ENCODE peak calls at places on chromosomes 7 and 10, in four cellular contexts. J, Q, K and M are unnamed samples.

GRCh38 chr10:121168513-121169216 is 317.5 kb downstream of the WDR11 start:
- DNase-seq in J (no peak), Q (no peak), K (no peak), M (no peak)

GRCh38 chr7:85055906-85056305 is 130.9 kb downstream of the SEMA3D start:
- DNase-seq in J (no peak), Q (no peak), K (no peak), M (no peak)

GRCh38 chr7:102040569-102040968 is 223.1 kb downstream of the CUX1 start:
- DNase-seq in J (no peak), Q (no peak), K (no peak), M (no peak)

GRCh38 chr10:78650122-78650521 is 418.6 kb upstream of the ZMIZ1 start:
- DNase-seq in J (no peak), Q (no peak), K (no peak), M (peak)

GRCh38 chr7:39950473-39951155 is 558 bp downstream of the CDK13 start:
- DNase-seq in J (peak), Q (peak), K (no peak), M (peak)

GRCh38 chr10:75001715-75002350 is 109.6 kb upstream of the SAMD8 start:
- DNase-seq in J (no peak), Q (no peak), K (no peak), M (no peak)

GRCh38 chr10:70559861-70560260 is 42.7 kb downstream of the PRF1 start:
- DNase-seq in J (no peak), Q (no peak), K (no peak), M (no peak)

GRCh38 chr7:30907527-30908267 is 4.0 kb upstream of the AQP1 start:
- DNase-seq in J (no peak), Q (no peak), K (no peak), M (no peak)

GRCh38 chr7:71327946-71328345 is 196.0 kb downstream of the GALNT17 start:
- DNase-seq in J (no peak), Q (no peak), K (no peak), M (no peak)

GRCh38 chr7:76106893-76107292 is 59.0 kb downstream of the MDH2 start:
- DNase-seq in J (no peak), Q (no peak), K (no peak), M (no peak)

GRCh38 chr10:67668448-67668847 is 27.5 kb downstream of the CTNNA3 start:
- DNase-seq in J (no peak), Q (peak), K (no peak), M (peak)

GRCh38 chr7:50389961-50390360 is 60.2 kb downstream of the FIGNL1 start:
- DNase-seq in J (no peak), Q (no peak), K (no peak), M (no peak)

GRCh38 chr10:122981066-122981464 is 864 bp downstream of the PSTK start:
- DNase-seq in J (peak), Q (peak), K (no peak), M (peak)

GRCh38 chr7:6389728-6390127 is 58.0 kb downstream of the DAGLB start:
- DNase-seq in J (no peak), Q (no peak), K (no peak), M (no peak)

GRCh38 chr10:4883079-4883739 is 57.2 kb downstream of the AKR1E2 start:
- DNase-seq in J (peak), Q (no peak), K (no peak), M (peak)

GRCh38 chr7:43038229-43038628 is 74.2 kb upstream of the HECW1 start:
- DNase-seq in J (no peak), Q (no peak), K (no peak), M (peak)

GRCh38 chr7:37150180-37150579 is 298.5 kb downstream of the ELMO1 start:
- DNase-seq in J (no peak), Q (no peak), K (no peak), M (no peak)

GRCh38 chr10:72260588-72261322 is 13.0 kb upstream of the DDIT4 start:
- DNase-seq in J (peak), Q (peak), K (peak), M (peak)

GRCh38 chr7:150949564-150949963 is 28.6 kb downstream of the KCNH2 start:
- DNase-seq in J (no peak), Q (no peak), K (no peak), M (no peak)

GRCh38 chr10:1363466-1364121 is 307.4 kb downstream of the WDR37 start:
- DNase-seq in J (no peak), Q (no peak), K (no peak), M (no peak)

GRCh38 chr7:130838738-130839137 is 104.7 kb upstream of the KLF14 start:
- DNase-seq in J (no peak), Q (peak), K (peak), M (peak)

GRCh38 chr7:102253076-102253972 is 33.3 kb upstream of the SH2B2 start:
- DNase-seq in J (no peak), Q (no peak), K (no peak), M (no peak)

GRCh38 chr7:45881759-45882464 is 6.4 kb upstream of the IGFBP1 start:
- DNase-seq in J (no peak), Q (no peak), K (no peak), M (peak)

GRCh38 chr7:104956753-104957450 is 57.1 kb upstream of the KMT2E start:
- DNase-seq in J (no peak), Q (no peak), K (peak), M (peak)

GRCh38 chr7:50068026-50068425 is 25.0 kb downstream of the ZPBP start:
- DNase-seq in J (no peak), Q (no peak), K (no peak), M (no peak)

GRCh38 chr10:125263551-125263950 is 103.2 kb upstream of the CTBP2 start:
- DNase-seq in J (no peak), Q (no peak), K (no peak), M (peak)

GRCh38 chr7:157551325-157552070 is 214.7 kb downstream of the DNAJB6 start:
- DNase-seq in J (no peak), Q (no peak), K (no peak), M (no peak)

DNA sequence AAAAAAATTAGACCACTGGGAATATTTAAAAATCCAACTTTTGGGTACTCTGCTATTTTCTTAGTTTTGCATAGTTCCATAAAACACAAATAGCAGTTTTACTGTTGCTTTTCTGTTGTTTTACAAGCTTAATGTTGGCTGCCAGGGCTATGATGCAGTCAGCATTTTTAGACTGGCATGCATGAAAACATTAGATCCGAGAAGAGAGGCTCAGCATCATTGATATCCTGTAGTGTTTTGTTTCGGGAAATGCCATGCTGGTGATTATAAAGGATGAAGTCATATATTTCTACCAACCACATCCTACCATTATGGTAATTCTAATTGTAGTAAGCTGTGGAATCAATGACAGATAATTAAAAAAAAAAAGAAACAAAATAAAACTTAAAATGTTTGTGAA is 104.6 kb downstream of the MBL2 start:
- DNase-seq in J (no peak), Q (peak), K (no peak), M (no peak)
- TF ChIP-seq FOS in J (no peak), Q (peak), K (no peak), M (no peak)

GRCh38 chr10:57921140-57921539 is 346.6 kb downstream of the IPMK start:
- DNase-seq in J (no peak), Q (no peak), K (no peak), M (no peak)
- TF ChIP-seq FOS in J (no peak), Q (no peak), K (no peak), M (no peak)

DNA sequence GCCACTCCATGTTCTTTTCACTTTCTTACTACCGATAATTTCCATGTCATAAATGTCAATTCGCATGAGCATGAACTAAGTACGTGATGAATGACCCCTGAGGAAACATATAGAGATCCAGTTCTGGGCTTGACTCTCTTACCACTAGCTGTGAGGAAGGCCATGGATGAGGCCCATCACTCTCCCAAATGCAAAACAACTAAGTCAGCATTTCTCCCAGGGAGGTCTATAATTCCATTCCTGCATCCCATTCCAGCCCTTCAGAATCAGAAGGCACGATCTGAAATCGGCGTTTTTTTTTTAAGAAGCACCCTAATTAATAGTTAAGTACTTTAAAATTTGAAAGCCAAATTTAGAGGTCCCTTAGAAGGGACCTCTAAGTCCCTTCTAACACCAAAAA is 116.5 kb downstream of the CABCOCO1 start:
- DNase-seq in J (no peak), Q (no peak), K (no peak), M (no peak)
- TF ChIP-seq FOS in J (no peak), Q (no peak), K (no peak), M (no peak)

DNA sequence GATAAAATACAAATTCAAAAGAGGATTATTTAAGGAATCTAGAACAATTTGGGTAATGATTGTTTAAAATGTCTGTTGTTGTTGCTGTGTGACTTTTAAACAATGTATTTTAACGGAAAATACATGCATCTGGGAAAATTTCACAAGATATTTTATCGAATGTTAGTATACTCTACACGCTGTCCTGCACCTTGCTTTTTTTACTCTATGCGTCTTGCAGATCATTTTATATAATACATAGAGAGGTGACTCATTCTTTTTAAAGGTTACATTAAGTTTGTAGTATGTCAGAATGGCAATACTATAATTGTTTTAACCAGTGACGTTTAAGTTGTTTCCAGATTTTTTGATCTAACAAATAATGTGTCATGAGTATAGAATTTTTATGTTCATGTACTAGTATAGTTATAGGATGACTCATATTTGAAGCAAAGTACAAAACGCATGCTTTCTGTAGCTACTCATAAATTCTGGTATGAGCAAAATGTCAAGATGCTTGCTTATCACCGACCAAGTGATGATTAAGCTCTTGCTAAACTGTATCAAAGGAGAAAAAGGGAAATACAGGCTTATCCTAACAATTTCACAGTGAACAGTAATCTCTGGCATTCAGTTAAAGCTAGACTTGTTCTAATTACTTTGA is 4.9 kb downstream of the DKK1 start:
- DNase-seq in J (no peak), Q (peak), K (no peak), M (peak)
- TF ChIP-seq FOS in J (no peak), Q (peak), K (no peak), M (peak)

GRCh38 chr10:86391236-86391840 is 24.7 kb upstream of the GRID1 start:
- DNase-seq in J (no peak), Q (no peak), K (no peak), M (no peak)
- TF ChIP-seq FOS in J (no peak), Q (no peak), K (no peak), M (no peak)

DNA sequence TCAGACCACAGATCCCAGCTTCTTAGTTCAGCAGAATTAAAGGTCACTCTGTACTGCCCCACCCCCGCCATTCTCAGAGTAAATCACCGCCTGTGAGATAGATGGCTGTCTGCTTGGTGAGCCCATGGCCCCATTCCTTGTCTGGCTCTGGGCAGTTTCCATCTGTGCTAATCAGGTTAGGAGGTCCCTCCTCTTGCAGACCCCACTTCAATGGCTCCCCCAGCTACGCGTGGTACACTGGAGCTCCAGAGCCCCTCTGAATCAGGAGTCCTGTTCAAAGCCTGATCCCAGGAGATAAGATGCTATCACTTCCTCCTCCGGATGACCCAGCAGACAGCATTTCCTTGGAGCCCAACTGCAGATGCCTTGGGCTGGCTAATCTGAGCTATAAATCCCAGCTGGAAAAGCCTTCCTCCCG is 122.4 kb downstream of the SH3PXD2A start:
- DNase-seq in J (no peak), Q (peak), K (no peak), M (no peak)
- TF ChIP-seq FOS in J (no peak), Q (no peak), K (no peak), M (no peak)

DNA sequence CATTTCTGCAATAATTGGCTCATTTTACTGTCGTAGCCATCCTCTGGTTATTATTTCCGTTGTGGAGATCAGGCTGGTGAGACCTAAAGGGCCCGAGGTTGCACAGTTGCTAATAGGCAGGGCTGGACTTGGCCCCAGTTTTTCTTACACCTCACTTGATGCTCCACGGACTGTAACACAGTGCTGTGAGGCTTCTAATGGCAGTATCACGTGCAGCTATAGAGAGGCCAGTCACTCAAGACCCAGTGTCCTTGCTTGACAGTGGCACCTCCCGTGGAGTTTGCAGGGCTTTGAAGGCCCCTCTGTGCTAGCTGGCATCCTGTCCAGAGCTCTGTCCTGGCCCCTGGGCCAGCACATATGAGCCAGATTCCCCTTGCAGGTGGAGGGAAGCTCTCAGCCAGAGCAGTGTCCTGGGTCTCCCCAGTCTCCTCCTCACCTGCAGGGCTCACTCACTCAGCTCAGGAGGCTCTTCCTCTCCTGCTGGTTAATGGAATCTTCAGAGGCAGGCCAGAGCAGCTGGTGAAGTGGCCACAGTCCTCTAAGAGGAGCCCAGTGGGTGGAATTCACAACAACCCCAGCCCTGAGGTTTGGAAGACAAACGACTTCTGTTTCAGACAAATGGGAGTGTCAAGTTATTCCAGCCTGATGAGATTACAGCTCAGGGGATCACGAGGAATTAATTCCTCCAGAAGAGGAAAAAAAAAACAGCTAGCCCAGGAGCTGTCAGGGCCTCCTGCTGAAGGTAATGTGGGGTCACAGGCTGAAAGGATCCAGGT is 114.2 kb upstream of the FAM180A start:
- DNase-seq in J (no peak), Q (no peak), K (no peak), M (no peak)
- TF ChIP-seq FOS in J (no peak), Q (no peak), K (no peak), M (no peak)

DNA sequence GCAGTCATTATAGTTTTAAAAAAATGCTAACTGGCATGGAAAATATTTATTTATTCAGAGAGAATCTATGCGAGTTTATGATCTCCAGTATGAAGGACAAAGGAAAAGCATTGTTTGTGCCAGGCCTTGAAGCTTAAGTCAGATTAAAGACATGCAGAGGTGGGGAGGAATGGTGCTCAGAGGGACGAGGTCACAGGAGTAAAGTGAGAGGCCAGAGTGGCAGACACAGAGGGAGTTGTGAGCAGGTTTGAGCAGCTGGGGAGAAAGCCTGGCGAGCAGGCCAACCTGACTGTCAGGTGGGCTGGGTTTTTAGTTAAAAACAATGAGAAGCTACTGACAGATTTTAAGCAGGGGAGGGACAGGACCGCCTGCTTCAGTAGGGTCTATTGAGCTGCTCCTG is 6.8 kb upstream of the CCNY start:
- DNase-seq in J (no peak), Q (no peak), K (no peak), M (no peak)
- TF ChIP-seq FOS in J (no peak), Q (no peak), K (no peak), M (no peak)